ENCODE peak calls at places on chromosomes 16 and 17, in five cellular contexts. V, G, X, Q and P are unnamed samples.
A peak's percentile ranks its signal among the peaks of the same experiment; 100 is the strongest.

GRCh38 chr16:19179890-19180490 is 11.9 kb downstream of the SYT17 start:
- DNase-seq in V (peak; percentile 88), X (peak; percentile 31), G (peak; percentile 59), Q (no peak), P (no peak)

GRCh38 chr17:48023408-48024148 is 14.0 kb downstream of the COPZ2 start:
- DNase-seq in G (peak; percentile 94), X (peak; percentile 75), Q (no peak), V (peak; percentile 93), P (peak; percentile 71)

GRCh38 chr17:15659663-15660062 is 24.4 kb downstream of the TRIM16 start:
- DNase-seq in V (peak; percentile 68), Q (no peak), G (no peak), X (peak; percentile 77), P (no peak)

GRCh38 chr17:79977711-79978544 is 57.7 kb downstream of the TBC1D16 start:
- DNase-seq in X (no peak), V (peak; percentile 50), G (no peak), Q (no peak), P (no peak)

GRCh38 chr16:946048-946395 is 24.8 kb downstream of the LMF1 start:
- DNase-seq in V (no peak), Q (no peak), X (no peak), G (no peak), P (no peak)

GRCh38 chr16:4377573-4378146 is 6.0 kb downstream of the VASN start:
- DNase-seq in Q (no peak), V (no peak), G (no peak), X (no peak), P (no peak)

GRCh38 chr16:383326-384020 is 1.7 kb upstream of the PGAP6 start:
- DNase-seq in V (no peak), G (peak; percentile 12), X (peak; percentile 59), Q (no peak), P (no peak)

GRCh38 chr17:66629762-66630161 is 205.2 kb upstream of the CACNG5 start:
- DNase-seq in X (no peak), G (no peak), V (no peak), Q (no peak), P (no peak)

GRCh38 chr16:57106767-57107166 is 14.4 kb downstream of the CPNE2 start:
- DNase-seq in X (no peak), G (peak; percentile 41), V (no peak), Q (no peak), P (no peak)

GRCh38 chr17:74485841-74486240 is 19.4 kb downstream of the CD300A start:
- DNase-seq in V (peak; percentile 19), X (no peak), Q (no peak), G (no peak), P (no peak)

GRCh38 chr16:73163238-73163795 is 115.4 kb upstream of the ZFHX3 start:
- DNase-seq in G (no peak), X (no peak), Q (no peak), V (no peak), P (no peak)

GRCh38 chr16:53745753-53746258 is 41.9 kb downstream of the FTO start:
- DNase-seq in G (no peak), Q (no peak), V (no peak), X (peak; percentile 59), P (no peak)

GRCh38 chr16:50290856-50291255 is 24.5 kb downstream of the ADCY7 start:
- DNase-seq in G (no peak), V (no peak), Q (no peak), X (no peak), P (no peak)

GRCh38 chr17:74431568-74432483 is at the start of gene GPRC5C:
- DNase-seq in X (peak; percentile 66), G (peak; percentile 29), V (peak; percentile 93), Q (peak; percentile 9), P (no peak)

GRCh38 chr17:31696184-31696602 is 162.9 kb downstream of the COPRS start:
- DNase-seq in Q (no peak), X (no peak), V (peak; percentile 68), G (peak; percentile 86), P (peak; percentile 78)

GRCh38 chr16:11949527-11949926 is 7.7 kb upstream of the NPIPB2 start:
- DNase-seq in Q (no peak), G (peak; percentile 27), V (peak; percentile 68), X (peak; percentile 28), P (no peak)

GRCh38 chr16:90023078-90023447 is 3.8 kb upstream of the DBNDD1 start:
- DNase-seq in G (no peak), Q (no peak), X (no peak), V (no peak), P (no peak)

GRCh38 chr17:57132663-57133062 is 47.6 kb downstream of the AKAP1 start:
- DNase-seq in G (no peak), X (no peak), V (no peak), Q (no peak), P (no peak)

GRCh38 chr17:50558581-50558954 is 1.9 kb upstream of the CACNA1G start:
- DNase-seq in V (no peak), G (no peak), X (no peak), Q (no peak), P (no peak)
- H3K4me1 ChIP-seq in V (peaks cover 30% of the 10 kb centered on the region), G (peaks cover 9% of the 10 kb centered on the region), X (peaks cover 6% of the 10 kb centered on the region), Q (peaks cover 29% of the 10 kb centered on the region), P (peaks cover 29% of the 10 kb centered on the region)

GRCh38 chr17:38440614-38441397 is 12.5 kb downstream of the ARHGAP23 start:
- DNase-seq in X (no peak), Q (no peak), G (no peak), V (no peak), P (no peak)

GRCh38 chr17:38441429-38442061 is 13.3 kb downstream of the ARHGAP23 start:
- DNase-seq in V (no peak), Q (no peak), X (no peak), G (no peak), P (no peak)

GRCh38 chr17:38442548-38442947 is 14.3 kb downstream of the ARHGAP23 start:
- DNase-seq in V (no peak), G (no peak), Q (no peak), X (no peak), P (no peak)

GRCh38 chr17:38436386-38436785 is 8.1 kb downstream of the ARHGAP23 start:
- DNase-seq in G (no peak), X (no peak), Q (no peak), V (no peak), P (no peak)

GRCh38 chr17:38439436-38439835 is 11.2 kb downstream of the ARHGAP23 start:
- DNase-seq in G (no peak), V (no peak), Q (no peak), X (no peak), P (no peak)
- H3K4me1 ChIP-seq in G (peaks cover 10% of the 10 kb centered on the region), V (peaks cover 3% of the 10 kb centered on the region), Q (peaks cover 7% of the 10 kb centered on the region), X (peaks cover 19% of the 10 kb centered on the region), P (peaks cover 58% of the 10 kb centered on the region)

DNA sequence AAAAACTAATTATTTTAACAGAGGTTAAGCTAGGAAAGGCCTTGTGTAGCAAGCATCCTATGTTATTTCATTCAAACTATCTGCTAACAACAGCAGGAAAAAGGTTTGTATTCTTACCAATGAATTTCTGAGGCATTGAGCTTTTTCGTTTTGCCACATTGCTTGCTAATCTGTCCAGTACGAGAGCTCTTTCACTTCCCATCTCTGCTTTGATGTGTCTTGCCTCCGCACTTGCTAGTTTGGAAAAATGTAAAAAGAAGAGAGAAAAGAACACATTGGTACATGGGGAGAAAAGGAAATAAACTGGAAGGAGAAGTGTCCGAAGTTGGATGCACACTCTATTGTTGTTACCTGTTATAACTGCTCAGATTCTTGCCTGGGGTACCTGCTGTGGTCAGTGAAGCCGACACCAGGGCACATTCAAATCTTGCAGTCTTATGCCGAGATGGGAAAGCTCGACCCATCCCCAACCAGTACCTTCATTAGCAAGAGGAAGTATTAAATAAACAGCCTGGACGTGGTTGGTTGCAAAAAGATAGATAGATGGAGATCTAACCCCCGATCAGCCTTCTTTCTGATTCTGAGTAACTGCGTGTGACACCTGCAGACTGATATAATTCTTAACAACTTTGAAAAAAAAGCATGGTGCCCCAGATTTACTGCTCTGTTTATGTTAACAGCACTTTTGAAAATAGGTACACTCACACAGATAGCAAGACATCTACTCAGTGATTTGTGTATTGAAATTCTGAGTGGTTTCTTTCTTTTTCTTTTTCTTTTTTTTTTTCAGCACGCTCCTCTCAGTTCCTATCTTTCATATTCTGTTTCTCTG is 40.0 kb downstream of the GRB7 start:
- DNase-seq in V (no peak), Q (no peak), G (no peak), X (no peak), P (no peak)
- H3K4me1 ChIP-seq in V (peaks cover 9% of the 10 kb centered on the region), Q (peaks cover 87% of the 10 kb centered on the region), G (no peaks in the 10 kb centered on the region), X (peaks cover 6% of the 10 kb centered on the region), P (no peaks in the 10 kb centered on the region)

DNA sequence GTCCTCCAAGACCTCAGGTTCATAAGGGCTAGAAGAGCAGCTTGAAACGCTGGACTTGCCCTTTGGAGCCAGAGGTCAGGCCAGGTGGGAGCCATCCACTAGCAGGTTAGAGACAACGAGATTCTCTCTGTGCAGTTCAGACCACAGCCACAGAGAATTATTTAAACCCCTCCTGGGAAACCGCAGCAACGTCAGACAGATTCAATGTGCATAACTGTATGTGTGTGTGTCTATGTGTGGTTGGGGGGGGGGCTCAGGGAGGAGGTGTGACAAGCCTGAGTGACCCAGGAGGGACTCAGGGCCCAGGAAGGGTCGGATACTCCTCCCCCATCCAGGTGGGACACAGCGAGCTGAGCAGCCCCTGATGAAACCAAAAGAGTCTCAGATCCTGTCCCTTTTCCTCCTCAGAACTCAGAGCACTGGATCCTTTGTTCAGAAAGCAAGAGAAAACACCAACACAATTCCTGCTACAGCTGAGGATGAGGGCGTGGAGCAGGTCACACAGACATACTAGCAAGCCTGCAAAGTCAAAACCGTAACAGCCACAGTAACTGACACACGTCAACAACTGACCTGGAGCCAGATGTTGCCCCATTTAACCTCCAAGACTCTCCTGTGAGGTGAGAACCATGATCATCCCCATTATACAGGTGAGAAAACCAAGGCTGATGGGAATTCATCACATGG is 66.8 kb downstream of the XYLT1 start:
- DNase-seq in X (no peak), V (no peak), Q (no peak), G (no peak), P (no peak)
- H3K4me1 ChIP-seq in X (no peaks in the 10 kb centered on the region), V (peaks cover 8% of the 10 kb centered on the region), Q (no peaks in the 10 kb centered on the region), G (peaks cover 4% of the 10 kb centered on the region), P (peaks cover 25% of the 10 kb centered on the region)

DNA sequence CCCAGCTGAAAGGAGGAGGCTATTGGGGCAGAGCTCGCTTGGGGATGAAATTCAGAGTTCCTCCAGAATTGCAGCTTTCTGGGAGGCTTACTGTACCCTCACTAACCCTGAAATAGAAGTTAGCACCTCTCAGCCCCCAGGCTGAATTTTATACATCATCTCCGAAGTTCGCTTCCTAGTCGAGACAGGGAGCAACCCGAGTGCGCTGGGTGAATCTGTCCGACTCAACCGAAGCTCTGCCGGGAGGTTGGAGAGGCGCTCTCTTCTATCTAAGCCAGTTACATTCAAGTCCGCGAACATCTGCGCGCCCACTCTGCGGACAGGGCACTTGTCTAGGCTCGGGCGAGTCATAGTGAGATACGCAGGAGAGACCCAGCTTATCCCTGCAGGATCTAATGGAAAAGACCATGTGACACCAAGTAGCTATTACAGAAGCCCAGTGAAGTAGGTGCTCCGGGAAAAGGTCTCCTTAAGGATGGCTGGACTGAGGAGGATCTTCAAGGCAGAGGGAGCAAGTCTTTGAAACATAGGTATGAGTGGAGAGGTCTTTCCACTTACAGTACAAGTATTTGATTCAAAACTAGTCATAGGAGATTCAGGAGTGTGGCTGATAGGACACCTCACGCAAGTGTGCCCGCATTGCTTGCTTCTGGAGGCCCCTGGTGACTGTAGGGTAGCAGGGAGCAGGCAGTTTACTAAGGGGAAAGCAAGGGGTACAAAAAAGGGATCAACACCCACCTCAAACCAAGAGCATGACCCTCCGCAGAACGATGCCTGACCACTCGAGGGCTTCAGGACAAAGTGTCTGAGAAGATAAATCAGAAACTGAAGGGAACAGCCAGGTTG is 667 bp upstream of the HES7 start:
- DNase-seq in Q (no peak), G (no peak), V (no peak), X (no peak), P (no peak)
- H3K4me1 ChIP-seq in Q (peaks cover 54% of the 10 kb centered on the region), G (no peaks in the 10 kb centered on the region), V (peaks cover 66% of the 10 kb centered on the region), X (peaks cover 26% of the 10 kb centered on the region), P (peaks cover 44% of the 10 kb centered on the region)